ENCODE peak calls at places on chromosomes 2 and 18, in six cellular contexts. J is CD8-positive, alpha-beta memory T cell; R is upper lobe of left lung; I is mucosa of descending colon; Q is heart right ventricle; L is hepatocyte. U is an unnamed sample. For H3K9me3, the result is how much of the 10 kb centered on the place peaks cover.

GRCh38 chr2:96531366-96531765 is 5.2 kb upstream of the ARID5A start:
- DNase-seq in Q (no peak), I (peak), R (no peak), L (no peak), J (no peak), U (no peak)

GRCh38 chr2:42376758-42377157 is 15.7 kb upstream of the COX7A2L start:
- DNase-seq in Q (no peak), I (no peak), J (no peak), L (no peak), R (no peak), U (no peak)

GRCh38 chr2:67412424-67412823 is 15.3 kb downstream of the ETAA1 start:
- DNase-seq in I (no peak), L (no peak), J (no peak), Q (no peak), R (no peak), U (no peak)

GRCh38 chr18:45326505-45326904 is 288.8 kb upstream of the SLC14A2 start:
- DNase-seq in R (no peak), Q (no peak), L (no peak), I (no peak), J (no peak), U (no peak)

GRCh38 chr18:13216732-13217465 is 1.7 kb upstream of the LDLRAD4 start:
- DNase-seq in R (no peak), Q (peak), I (peak), J (no peak), L (peak), U (peak)

GRCh38 chr2:127624321-127625145 is 21.4 kb upstream of the GPR17 start:
- DNase-seq in L (no peak), R (peak), J (no peak), Q (no peak), I (no peak), U (peak)

GRCh38 chr2:10202136-10202535 is 79.6 kb downstream of the RRM2 start:
- DNase-seq in R (no peak), J (no peak), Q (no peak), I (no peak), L (no peak), U (no peak)

GRCh38 chr18:42545825-42546224 is 569.7 kb downstream of the RIT2 start:
- DNase-seq in R (no peak), L (no peak), I (no peak), J (no peak), Q (no peak), U (no peak)

GRCh38 chr2:46020416-46020815 is 276.8 kb upstream of the EPAS1 start:
- DNase-seq in R (no peak), I (no peak), Q (no peak), J (no peak), L (no peak), U (no peak)

GRCh38 chr2:49936965-49937364 is 782.6 kb upstream of the FSHR start:
- DNase-seq in R (no peak), Q (no peak), J (no peak), L (no peak), I (no peak), U (no peak)

GRCh38 chr18:58255701-58256311 is 211.8 kb downstream of the NEDD4L start:
- DNase-seq in L (no peak), Q (peak), I (no peak), J (no peak), R (no peak), U (no peak)

GRCh38 chr2:172613035-172613434 is 57.1 kb downstream of the PDK1 start:
- DNase-seq in I (no peak), J (no peak), R (no peak), L (peak), Q (no peak), U (no peak)

GRCh38 chr18:22778996-22779395 is 154.1 kb upstream of the RBBP8 start:
- DNase-seq in Q (no peak), L (no peak), J (no peak), I (no peak), R (no peak), U (no peak)

GRCh38 chr18:52082250-52082649 is 257.7 kb upstream of the DCC start:
- DNase-seq in L (no peak), J (no peak), R (no peak), Q (no peak), I (no peak), U (no peak)

GRCh38 chr18:79543861-79544385 is 135.7 kb upstream of the CTDP1 start:
- DNase-seq in L (no peak), Q (no peak), R (peak), J (no peak), I (no peak), U (no peak)

GRCh38 chr2:181178823-181179412 is 198.5 kb downstream of the UBE2E3 start:
- DNase-seq in L (no peak), R (no peak), Q (no peak), J (peak), I (no peak), U (no peak)

GRCh38 chr2:232986155-232986554 is 26.9 kb downstream of the NGEF start:
- DNase-seq in L (no peak), J (no peak), I (no peak), R (no peak), Q (no peak), U (no peak)

GRCh38 chr2:70903641-70904340 is 31.9 kb upstream of the ATP6V1B1 start:
- DNase-seq in R (no peak), I (no peak), L (no peak), Q (no peak), J (no peak), U (no peak)

DNA sequence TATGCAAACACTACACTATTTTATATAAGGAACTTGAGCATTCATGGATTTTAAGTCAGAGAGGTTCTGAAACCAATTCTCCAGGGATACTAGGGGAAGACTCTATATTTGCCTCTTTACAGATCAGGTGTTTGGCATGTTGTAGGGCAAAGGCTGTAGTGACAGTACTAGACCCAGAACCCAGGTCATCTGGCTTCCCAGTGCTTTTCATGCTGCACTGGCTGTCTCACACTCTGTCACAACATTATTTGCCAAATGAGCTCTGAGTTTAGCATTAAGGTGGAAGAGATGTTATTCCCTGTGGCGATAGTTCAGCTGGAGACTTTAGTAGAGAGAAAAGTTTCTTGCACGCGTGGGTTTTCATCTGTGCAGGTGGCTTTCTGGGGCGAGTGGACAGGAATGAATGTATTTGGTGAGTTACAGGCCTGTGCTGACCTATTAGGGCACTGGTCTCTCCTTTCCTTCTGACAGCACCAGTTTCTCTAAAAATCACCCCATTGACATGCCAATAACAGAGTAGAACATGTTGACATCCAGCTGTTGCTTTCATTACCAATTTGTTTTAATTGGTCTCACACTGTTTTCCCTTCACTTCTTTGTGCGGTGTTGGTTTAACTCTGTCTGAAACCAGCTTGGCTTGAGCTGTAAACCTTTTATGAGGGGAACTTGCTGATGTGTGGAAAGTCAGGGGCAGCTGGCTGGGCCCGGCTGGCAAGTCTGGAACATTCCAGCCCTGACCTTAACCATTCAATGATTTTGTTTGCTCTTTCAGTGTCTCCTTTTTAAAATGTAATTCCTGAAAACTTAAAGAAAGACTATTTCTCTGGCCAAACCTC is 643.0 kb upstream of the FAM98A start:
- DNase-seq in J (no peak), I (peak), L (peak), R (peak), Q (no peak), U (no peak)
- H3K9me3 ChIP-seq in J (under half), I (under half), L (under half), R (under half), Q (under half), U (under half)

GRCh38 chr2:148259674-148260073 is 238.8 kb downstream of the MBD5 start:
- DNase-seq in L (peak), R (no peak), J (no peak), I (no peak), Q (no peak), U (no peak)
- H3K9me3 ChIP-seq in L (under half), R (under half), J (under half), I (under half), Q (under half), U (under half)

GRCh38 chr2:182758379-182758778 is 42.3 kb downstream of the DNAJC10 start:
- DNase-seq in J (no peak), L (no peak), R (no peak), Q (no peak), I (no peak), U (no peak)

GRCh38 chr2:182766626-182767025 is 50.6 kb downstream of the DNAJC10 start:
- DNase-seq in L (no peak), I (no peak), J (no peak), Q (no peak), R (no peak), U (no peak)

GRCh38 chr2:182763311-182763912 is 47.4 kb downstream of the DNAJC10 start:
- DNase-seq in Q (no peak), I (no peak), J (no peak), R (peak), L (peak), U (no peak)

GRCh38 chr2:182767578-182767977 is 51.5 kb downstream of the DNAJC10 start:
- DNase-seq in L (peak), I (no peak), J (no peak), Q (no peak), R (no peak), U (no peak)

DNA sequence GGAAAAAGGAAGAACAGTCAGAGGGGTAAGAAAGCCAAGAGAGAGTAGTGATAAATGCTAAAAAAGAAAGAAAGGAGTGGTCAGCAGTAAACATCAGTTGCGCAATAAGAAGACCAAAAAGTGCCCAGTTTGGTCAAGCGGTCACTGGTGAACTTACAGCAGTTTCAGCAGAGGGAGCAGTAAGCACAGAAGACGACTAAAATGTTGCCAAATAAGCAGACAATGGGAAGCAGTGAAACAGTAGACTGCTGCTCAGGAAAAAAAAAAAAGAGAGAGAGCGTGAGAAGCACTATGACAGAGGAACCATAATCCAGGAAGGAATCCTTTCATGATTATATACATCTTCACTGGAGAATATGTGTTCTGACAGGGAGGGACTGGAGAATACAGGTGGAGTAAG is 45.8 kb downstream of the DNAJC10 start:
- DNase-seq in I (no peak), L (no peak), Q (no peak), J (no peak), R (no peak), U (no peak)
- H3K9me3 ChIP-seq in I (under half), L (under half), Q (under half), J (under half), R (under half), U (under half)

GRCh38 chr2:121804340-121804739 is 48.9 kb downstream of the TSN start:
- DNase-seq in I (no peak), Q (no peak), J (no peak), L (no peak), R (no peak), U (no peak)
- H3K9me3 ChIP-seq in I (under half), Q (under half), J (under half), L (under half), R (under half), U (under half)

GRCh38 chr18:904135-905090 is at the start of gene ADCYAP1:
- DNase-seq in L (peak), J (no peak), I (no peak), Q (no peak), R (no peak), U (no peak)
- H3K9me3 ChIP-seq in L (under half), J (under half), I (under half), Q (under half), R (under half), U (under half)

U was measured in T-helper 17 cell.